ENCODE peak calls at places on chromosomes 1 and 21, in four cellular contexts. One of them, this sample, is unnamed.

GRCh38 chr1:70143052-70143659 is 62.2 kb downstream of the LRRC40 start:
- DNase-seq in GM12891: no peak
- DNase-seq in K562: no peak
- DNase-seq in GM12878: no peak
- DNase-seq in this sample: no peak

GRCh38 chr1:145974721-145975120 is 10.2 kb downstream of the POLR3GL start:
- DNase-seq in GM12891: no peak
- DNase-seq in GM12878: no peak
- DNase-seq in K562: no peak
- DNase-seq in this sample: no peak

GRCh38 chr1:69993787-69994186 is 211.6 kb downstream of the LRRC40 start:
- DNase-seq in GM12878: no peak
- DNase-seq in GM12891: no peak
- DNase-seq in K562: no peak
- DNase-seq in this sample: no peak

GRCh38 chr1:231390071-231390470 is 32.0 kb downstream of the EGLN1 start:
- DNase-seq in GM12878: no peak
- DNase-seq in K562: no peak
- DNase-seq in GM12891: no peak
- DNase-seq in this sample: no peak

GRCh38 chr1:207673399-207673798 is 28.5 kb downstream of the CR1L start:
- DNase-seq in GM12891: no peak
- DNase-seq in GM12878: no peak
- DNase-seq in K562: no peak
- DNase-seq in this sample: no peak

GRCh38 chr1:11061652-11062365 is 2.0 kb upstream of the SRM start:
- DNase-seq in GM12891: no peak
- DNase-seq in GM12878: no peak
- DNase-seq in K562: no peak
- DNase-seq in this sample: no peak

GRCh38 chr1:81799939-81800740 is 594 bp upstream of the ADGRL2 start:
- DNase-seq in K562: no peak
- DNase-seq in GM12891: no peak
- DNase-seq in GM12878: no peak
- DNase-seq in this sample: no peak

GRCh38 chr1:235401251-235401650 is 34.0 kb downstream of the TBCE start:
- DNase-seq in GM12878: no peak
- DNase-seq in K562: no peak
- DNase-seq in GM12891: no peak
- DNase-seq in this sample: no peak

GRCh38 chr1:175887981-175888428 is 144.6 kb upstream of the TNR start:
- DNase-seq in K562: peak; percentile 82
- DNase-seq in GM12878: no peak
- DNase-seq in GM12891: peak; percentile 67
- DNase-seq in this sample: peak; percentile 6

GRCh38 chr1:156338180-156338973 is at the start of the genes CCT3 and TSACC:
- DNase-seq in K562: peak; percentile 99
- DNase-seq in GM12891: peak; percentile 90
- DNase-seq in GM12878: peak; percentile 100
- DNase-seq in this sample: peak; percentile 100

GRCh38 chr1:25692560-25692959 is 76.0 kb downstream of the MAN1C1 start:
- DNase-seq in GM12891: no peak
- DNase-seq in GM12878: no peak
- DNase-seq in K562: peak; percentile 70
- DNase-seq in this sample: peak; percentile 11

GRCh38 chr21:21921410-21922232 is 923.4 kb downstream of the NCAM2 start:
- DNase-seq in GM12878: no peak
- DNase-seq in K562: peak; percentile 8
- DNase-seq in GM12891: no peak
- DNase-seq in this sample: no peak

GRCh38 chr1:94093996-94094395 is 27.0 kb downstream of the ABCA4 start:
- DNase-seq in GM12891: no peak
- DNase-seq in K562: no peak
- DNase-seq in GM12878: no peak
- DNase-seq in this sample: no peak

GRCh38 chr1:234722904-234723588 is 113.1 kb upstream of the IRF2BP2 start:
- DNase-seq in K562: peak; percentile 53
- DNase-seq in GM12891: no peak
- DNase-seq in GM12878: no peak
- DNase-seq in this sample: peak; percentile 89

GRCh38 chr1:47262787-47263413 is 30.9 kb upstream of the TAL1 start:
- DNase-seq in GM12878: no peak
- DNase-seq in GM12891: no peak
- DNase-seq in K562: peak; percentile 71
- DNase-seq in this sample: peak; percentile 47

GRCh38 chr1:46202975-46203737 is at the start of gene LURAP1:
- DNase-seq in K562: peak; percentile 75
- DNase-seq in GM12891: peak; percentile 55
- DNase-seq in GM12878: no peak
- DNase-seq in this sample: no peak

GRCh38 chr1:200905411-200906052 is 10.8 kb downstream of the INAVA start:
- DNase-seq in K562: no peak
- DNase-seq in GM12891: no peak
- DNase-seq in GM12878: no peak
- DNase-seq in this sample: peak; percentile 85

GRCh38 chr21:32048353-32048752 is 175.5 kb downstream of the HUNK start:
- DNase-seq in GM12891: no peak
- DNase-seq in K562: no peak
- DNase-seq in GM12878: no peak
- DNase-seq in this sample: no peak

GRCh38 chr1:52532732-52533327 is 20.1 kb downstream of the TUT4 start:
- DNase-seq in K562: peak; percentile 24
- DNase-seq in GM12878: no peak
- DNase-seq in GM12891: no peak
- DNase-seq in this sample: peak; percentile 19

GRCh38 chr1:225378880-225379279 is 49.0 kb downstream of the LBR start:
- DNase-seq in GM12878: no peak
- DNase-seq in K562: peak; percentile 43
- DNase-seq in GM12891: no peak
- DNase-seq in this sample: no peak

GRCh38 chr1:93575586-93576271 is 105.9 kb downstream of the BCAR3 start:
- DNase-seq in K562: no peak
- DNase-seq in GM12891: no peak
- DNase-seq in GM12878: no peak
- DNase-seq in this sample: no peak

GRCh38 chr1:233523047-233523446 is 90.9 kb upstream of the KCNK1 start:
- DNase-seq in K562: no peak
- DNase-seq in GM12878: no peak
- DNase-seq in GM12891: no peak
- DNase-seq in this sample: no peak

GRCh38 chr21:34988139-34988538 is 61.0 kb downstream of the RUNX1 start:
- DNase-seq in GM12878: no peak
- DNase-seq in K562: no peak
- DNase-seq in GM12891: no peak
- DNase-seq in this sample: no peak

GRCh38 chr1:172254521-172255222 is 165.8 kb upstream of the C1orf105 start:
- DNase-seq in GM12878: no peak
- DNase-seq in GM12891: no peak
- DNase-seq in K562: no peak
- DNase-seq in this sample: no peak

GRCh38 chr1:32186077-32186476 is 6.6 kb downstream of the TXLNA start:
- DNase-seq in K562: no peak
- DNase-seq in GM12878: no peak
- DNase-seq in GM12891: no peak
- DNase-seq in this sample: no peak

GRCh38 chr1:17671314-17671705 is 83.8 kb upstream of the ACTL8 start:
- DNase-seq in GM12878: no peak
- DNase-seq in GM12891: no peak
- DNase-seq in K562: no peak
- DNase-seq in this sample: no peak

GRCh38 chr1:175968486-175969182 is 225.2 kb upstream of the TNR start:
- DNase-seq in GM12878: no peak
- DNase-seq in GM12891: no peak
- DNase-seq in K562: no peak
- DNase-seq in this sample: no peak

GRCh38 chr1:117611894-117612481 is 6.1 kb downstream of the TENT5C start:
- DNase-seq in GM12891: no peak
- DNase-seq in K562: no peak
- DNase-seq in GM12878: no peak
- DNase-seq in this sample: no peak

DNA sequence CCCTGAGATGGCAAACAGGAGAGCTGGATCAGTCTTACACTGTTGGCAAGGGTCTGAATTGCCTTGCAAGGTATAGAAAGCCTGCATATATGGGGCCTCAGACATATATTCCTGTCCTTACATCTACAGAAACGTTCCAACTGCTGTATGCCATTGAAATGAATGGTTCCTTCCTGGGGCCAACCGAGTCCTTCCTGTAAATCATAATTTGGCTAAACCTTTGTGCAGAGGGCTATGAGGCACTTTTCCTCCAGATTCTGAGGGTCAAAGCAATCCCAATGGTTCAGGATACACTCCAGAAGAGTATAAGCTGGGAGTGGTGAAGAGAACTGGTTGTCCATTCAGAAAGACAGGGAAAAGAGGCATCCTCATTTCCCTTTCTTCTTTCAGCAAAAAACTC is 190.5 kb downstream of the PTPRC start:
- DNase-seq in GM12878: no peak
- DNase-seq in K562: no peak
- DNase-seq in GM12891: no peak
- DNase-seq in this sample: no peak
- TF ChIP-seq POLR2AphosphoS5 in GM12878: no peak
- TF ChIP-seq POLR2AphosphoS5 in K562: no peak
- TF ChIP-seq POLR2AphosphoS5 in GM12891: no peak
- TF ChIP-seq POLR2AphosphoS5 in this sample: no peak

DNA sequence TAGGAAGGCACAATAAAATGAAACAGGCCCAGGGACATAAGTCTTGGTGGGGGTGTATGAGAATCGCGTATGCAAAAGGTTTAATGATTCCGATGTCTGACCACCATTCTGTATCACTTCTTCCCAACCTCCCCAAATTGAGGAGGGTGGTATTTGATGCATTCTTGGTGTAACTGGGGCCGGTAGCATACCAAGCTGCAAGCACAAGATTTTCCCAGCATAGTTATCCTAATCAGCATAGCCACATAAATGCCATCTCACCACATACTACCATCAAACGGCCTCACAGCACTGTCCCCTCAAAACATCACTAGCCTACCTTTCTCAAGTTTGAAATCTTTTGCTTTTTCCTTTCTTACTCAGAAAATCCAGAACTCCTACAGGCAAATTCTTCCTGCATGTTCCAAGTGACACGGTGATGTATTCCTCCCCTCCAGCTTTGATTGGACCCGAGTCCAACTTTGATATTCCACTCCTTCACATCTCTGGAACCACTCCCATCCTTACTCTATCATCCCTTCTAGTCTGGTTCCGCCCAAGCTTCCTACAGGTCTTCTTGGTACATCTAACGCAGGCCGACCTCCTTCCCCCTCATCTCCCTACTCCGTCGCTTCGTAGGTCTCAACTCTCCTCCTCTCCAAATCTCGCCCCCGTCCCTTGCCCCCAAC is 704 bp downstream of the CLK2 start:
- DNase-seq in GM12891: no peak
- DNase-seq in K562: peak; percentile 34
- DNase-seq in GM12878: no peak
- DNase-seq in this sample: no peak
- TF ChIP-seq SPI1 in GM12891: no peak
- TF ChIP-seq SPI1 in K562: no peak
- TF ChIP-seq SPI1 in GM12878: no peak
- TF ChIP-seq SPI1 in this sample: no peak

GRCh38 chr21:38988211-38989096 is 182.7 kb downstream of the ETS2 start:
- DNase-seq in K562: no peak
- DNase-seq in GM12891: no peak
- DNase-seq in GM12878: no peak
- DNase-seq in this sample: no peak
- TF ChIP-seq POLR2AphosphoS5 in K562: no peak
- TF ChIP-seq POLR2AphosphoS5 in GM12891: no peak
- TF ChIP-seq POLR2AphosphoS5 in GM12878: no peak
- TF ChIP-seq POLR2AphosphoS5 in this sample: no peak

GRCh38 chr1:61083014-61083798 is 845 bp downstream of the NFIA start:
- DNase-seq in GM12891: no peak
- DNase-seq in GM12878: no peak
- DNase-seq in K562: peak; percentile 49
- DNase-seq in this sample: no peak
- TF ChIP-seq SPI1 in GM12891: no peak
- TF ChIP-seq SPI1 in GM12878: no peak
- TF ChIP-seq SPI1 in K562: no peak
- TF ChIP-seq SPI1 in this sample: no peak

DNA sequence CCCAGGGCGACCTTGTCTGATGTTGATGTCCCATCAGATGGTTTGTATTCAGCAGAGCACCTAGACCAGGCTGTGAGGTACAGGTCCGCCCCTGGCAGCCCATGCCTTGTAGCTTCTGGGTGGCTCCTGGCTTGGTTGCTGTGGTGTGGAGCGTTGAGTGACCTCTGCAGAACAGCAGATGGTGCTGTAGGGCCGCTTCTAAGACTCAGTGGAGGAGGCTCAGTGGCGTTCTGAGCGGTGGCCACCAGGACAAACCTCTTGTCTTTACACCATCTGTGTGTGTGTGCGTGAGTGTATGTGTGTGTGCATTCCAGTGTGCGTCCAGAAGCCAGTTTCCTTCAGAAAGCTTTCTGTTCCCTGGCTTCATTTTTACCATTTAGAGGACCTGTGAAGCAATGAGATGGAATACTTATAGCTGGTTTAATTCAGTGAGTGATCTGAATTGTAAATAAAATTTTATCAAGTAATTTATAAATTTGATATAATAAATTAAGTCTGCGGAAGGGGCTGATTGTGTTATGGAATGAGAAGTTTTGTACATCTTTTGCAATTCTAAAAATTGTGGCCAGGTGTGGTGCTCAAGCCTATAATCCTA is 66.1 kb downstream of the ADARB1 start:
- DNase-seq in GM12891: peak; percentile 73
- DNase-seq in GM12878: no peak
- DNase-seq in K562: peak; percentile 86
- DNase-seq in this sample: peak; percentile 70
- TF ChIP-seq POLR2AphosphoS5 in GM12891: no peak
- TF ChIP-seq POLR2AphosphoS5 in GM12878: no peak
- TF ChIP-seq POLR2AphosphoS5 in K562: no peak
- TF ChIP-seq POLR2AphosphoS5 in this sample: no peak

DNA sequence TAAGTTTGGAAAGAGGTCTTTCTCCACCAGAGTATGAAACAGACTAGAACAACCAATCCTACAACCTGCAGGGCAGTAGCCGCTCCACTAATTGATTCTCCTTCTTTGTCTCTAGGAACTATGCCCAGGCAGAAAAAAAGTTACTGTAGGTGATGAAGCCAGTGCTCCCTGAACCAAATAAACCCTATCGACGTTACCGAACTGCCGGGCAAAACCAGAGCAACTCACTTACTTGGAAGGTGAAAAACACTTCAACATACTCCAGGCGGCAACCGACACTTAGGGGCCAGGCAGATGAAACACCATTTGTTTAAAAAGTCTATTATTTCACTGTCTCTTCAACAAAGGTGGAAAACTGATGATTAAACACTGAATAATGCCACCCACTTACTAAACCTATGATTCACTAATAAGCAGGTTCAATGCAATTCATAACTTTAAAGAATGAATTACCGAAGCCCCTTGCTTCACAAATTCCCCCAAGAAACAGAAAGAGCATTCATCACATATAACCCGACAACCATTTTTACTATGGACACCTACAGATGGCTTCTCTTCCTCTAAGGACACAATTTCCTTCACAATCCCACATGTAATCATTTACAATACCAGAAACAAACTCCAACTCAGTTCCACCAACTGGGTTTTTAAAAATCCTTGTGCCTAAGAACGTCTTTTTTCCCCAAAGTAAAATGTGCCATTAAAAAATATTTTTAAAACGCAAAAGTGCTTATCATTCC is 1.5 kb downstream of the NRIP1 start:
- DNase-seq in K562: peak; percentile 23
- DNase-seq in GM12891: no peak
- DNase-seq in GM12878: no peak
- DNase-seq in this sample: no peak
- TF ChIP-seq SPI1 in K562: no peak
- TF ChIP-seq SPI1 in GM12891: no peak
- TF ChIP-seq SPI1 in GM12878: no peak
- TF ChIP-seq SPI1 in this sample: no peak